ENCODE peak calls at places on chromosomes 7 and 10, in nine cellular contexts. N is sigmoid colon; Z is left cardiac atrium; W is cardiac muscle cell; Q is mesenteric fat pad; A is memory B cell; D is colonic mucosa; X is stimulated activated CD8-positive, alpha-beta memory T cell treated with anti-CD3 and anti-CD28 coated beads, Interleukin-2, amount 100 ng/mL, for 1 hour; C is activated CD8-positive, alpha-beta T cell treated with anti-CD3 and anti-CD28 coated beads for 36 hours. V is an unnamed sample.

GRCh38 chr10:88592425-88592824 is 5.9 kb downstream of the LIPJ start:
- DNase-seq in N (no peak), Z (no peak), W (no peak), Q (no peak), A (no peak), D (no peak), X (no peak), C (no peak), V (no peak)

GRCh38 chr7:159099711-159100231 is 44.9 kb downstream of the VIPR2 start:
- DNase-seq in N (peak; percentile 63), Z (no peak), W (no peak), Q (peak; percentile 82), A (no peak), D (no peak), X (no peak), C (no peak), V (peak; percentile 14)

GRCh38 chr7:123601530-123601929 is at the start of gene ASB15:
- DNase-seq in N (no peak), Z (no peak), W (no peak), Q (no peak), A (no peak), D (no peak), X (no peak), C (no peak), V (no peak)

GRCh38 chr7:36487756-36488336 is 98.2 kb downstream of the ANLN start:
- DNase-seq in N (no peak), Z (no peak), W (peak; percentile 75), Q (no peak), A (peak; percentile 34), D (peak; percentile 35), X (no peak), C (peak; percentile 46), V (no peak)

GRCh38 chr7:132569884-132570614 is 6.2 kb downstream of the PLXNA4 start:
- DNase-seq in N (no peak), Z (no peak), W (no peak), Q (no peak), A (no peak), D (no peak), X (no peak), C (no peak), V (no peak)

GRCh38 chr7:96495751-96496216 is 173.9 kb upstream of the SLC25A13 start:
- DNase-seq in N (no peak), Z (no peak), W (no peak), Q (no peak), A (no peak), D (no peak), X (no peak), C (peak; percentile 21), V (no peak)

GRCh38 chr7:30301751-30302150 is 17.4 kb downstream of the ZNRF2 start:
- DNase-seq in N (no peak), Z (no peak), W (no peak), Q (no peak), A (no peak), D (no peak), X (no peak), C (no peak), V (no peak)

GRCh38 chr7:23332193-23332592 is 33.1 kb downstream of the MALSU1 start:
- DNase-seq in N (no peak), Z (no peak), W (no peak), Q (no peak), A (no peak), D (no peak), X (no peak), C (no peak), V (no peak)

GRCh38 chr10:12602557-12602956 is 253.2 kb downstream of the CAMK1D start:
- DNase-seq in N (no peak), Z (no peak), W (no peak), Q (no peak), A (no peak), D (no peak), X (no peak), C (no peak), V (no peak)

GRCh38 chr10:29543715-29544114 is 91.1 kb downstream of the SVIL start:
- DNase-seq in N (no peak), Z (no peak), W (no peak), Q (no peak), A (no peak), D (no peak), X (no peak), C (no peak), V (no peak)

GRCh38 chr7:95952851-95953250 is 180.5 kb downstream of the DYNC1I1 start:
- DNase-seq in N (no peak), Z (no peak), W (no peak), Q (no peak), A (no peak), D (no peak), X (no peak), C (no peak), V (no peak)

GRCh38 chr7:129041142-129041928 is 13.6 kb downstream of the TNPO3 start:
- DNase-seq in N (no peak), Z (no peak), W (no peak), Q (no peak), A (no peak), D (no peak), X (no peak), C (no peak), V (no peak)

GRCh38 chr7:24959735-24960485 is 20.1 kb downstream of the OSBPL3 start:
- DNase-seq in N (no peak), Z (no peak), W (no peak), Q (no peak), A (no peak), D (no peak), X (no peak), C (no peak), V (no peak)

GRCh38 chr10:92432596-92432995 is 141.3 kb downstream of the IDE start:
- DNase-seq in N (no peak), Z (no peak), W (no peak), Q (no peak), A (no peak), D (no peak), X (no peak), C (no peak), V (no peak)

GRCh38 chr10:71756441-71757191 is 16.7 kb downstream of the VSIR start:
- DNase-seq in N (no peak), Z (no peak), W (no peak), Q (no peak), A (no peak), D (no peak), X (no peak), C (no peak), V (no peak)

GRCh38 chr10:14880201-14880600 is 1.5 kb downstream of the SUV39H2 start:
- DNase-seq in N (no peak), Z (no peak), W (no peak), Q (no peak), A (no peak), D (no peak), X (no peak), C (no peak), V (no peak)

GRCh38 chr7:111639894-111640293 is 77.6 kb upstream of the IMMP2L start:
- DNase-seq in N (no peak), Z (no peak), W (peak; percentile 68), Q (no peak), A (no peak), D (no peak), X (no peak), C (no peak), V (no peak)

GRCh38 chr7:76408121-76408560 is 1.4 kb downstream of the SSC4D start:
- DNase-seq in N (no peak), Z (no peak), W (no peak), Q (no peak), A (no peak), D (no peak), X (no peak), C (no peak), V (no peak)

GRCh38 chr10:122468923-122469781 is 7.8 kb downstream of the HTRA1 start:
- DNase-seq in N (no peak), Z (no peak), W (peak; percentile 91), Q (peak; percentile 60), A (no peak), D (no peak), X (no peak), C (no peak), V (no peak)

GRCh38 chr10:48187713-48188541 is 86.6 kb downstream of the FRMPD2 start:
- DNase-seq in N (no peak), Z (no peak), W (no peak), Q (no peak), A (no peak), D (no peak), X (no peak), C (no peak), V (no peak)

GRCh38 chr10:132133005-132133404 is 53.7 kb upstream of the DPYSL4 start:
- DNase-seq in N (no peak), Z (peak; percentile 8), W (no peak), Q (no peak), A (no peak), D (no peak), X (no peak), C (no peak), V (no peak)

GRCh38 chr7:139117599-139118233 is 8.2 kb upstream of the ZC3HAV1 start:
- DNase-seq in N (no peak), Z (no peak), W (no peak), Q (no peak), A (no peak), D (no peak), X (no peak), C (no peak), V (no peak)

GRCh38 chr7:7719235-7719634 is 828 bp upstream of the RPA3 start:
- DNase-seq in N (peak; percentile 80), Z (no peak), W (peak; percentile 87), Q (no peak), A (no peak), D (peak; percentile 33), X (no peak), C (peak; percentile 68), V (no peak)

GRCh38 chr10:97584060-97584797 is at the start of gene HOGA1:
- DNase-seq in N (no peak), Z (peak; percentile 85), W (peak; percentile 73), Q (no peak), A (no peak), D (peak; percentile 32), X (no peak), C (no peak), V (no peak)

GRCh38 chr7:100565133-100565571 is 8.5 kb downstream of the SAP25 start:
- DNase-seq in N (no peak), Z (no peak), W (no peak), Q (peak; percentile 65), A (no peak), D (no peak), X (no peak), C (no peak), V (no peak)

GRCh38 chr7:79272066-79272669 is 181.3 kb downstream of the MAGI2 start:
- DNase-seq in N (no peak), Z (no peak), W (peak; percentile 63), Q (no peak), A (no peak), D (no peak), X (no peak), C (no peak), V (no peak)

GRCh38 chr7:2018786-2019692 is 213.7 kb downstream of the MAD1L1 start:
- DNase-seq in N (peak; percentile 71), Z (peak; percentile 56), W (peak; percentile 52), Q (peak; percentile 89), A (no peak), D (no peak), X (no peak), C (no peak), V (no peak)

GRCh38 chr10:97689637-97690036 is 2.6 kb upstream of the AVPI1 start:
- DNase-seq in N (no peak), Z (no peak), W (peak; percentile 93), Q (no peak), A (no peak), D (no peak), X (no peak), C (no peak), V (peak; percentile 38)

GRCh38 chr7:137996871-137997270 is 5.0 kb downstream of the CREB3L2 start:
- DNase-seq in N (no peak), Z (no peak), W (no peak), Q (no peak), A (no peak), D (no peak), X (no peak), C (no peak), V (no peak)

GRCh38 chr10:117775478-117775877 is 232.9 kb downstream of the EMX2 start:
- DNase-seq in N (no peak), Z (no peak), W (no peak), Q (no peak), A (no peak), D (no peak), X (no peak), C (no peak), V (no peak)

GRCh38 chr10:87551324-87551723 is 46.6 kb downstream of the MINPP1 start:
- DNase-seq in N (no peak), Z (no peak), W (peak; percentile 35), Q (no peak), A (no peak), D (no peak), X (no peak), C (no peak), V (no peak)